ENCODE peak calls at places on chromosomes 1 and 21, in nine cellular contexts. Y is stimulated activated CD4-positive, alpha-beta T cell treated with anti-CD3 and anti-CD28 coated beads, Interleukin-4, amount 100 ng/mL, for 48 hours; B is kidney glomerular epithelial cell; Q is NAMALWA; F is NCI-H69; G is Daoy; A is AG09309; X is mesothelial cell of epicardium; P is stomach. I is an unnamed sample.

GRCh38 chr1:221725683-221726330 is 16.1 kb downstream of the DUSP10 start:
- DNase-seq in Y (no peak), B (peak), Q (no peak), F (no peak), G (no peak), A (no peak), X (no peak), P (no peak), I (no peak)

GRCh38 chr1:180534199-180534598 is 24.6 kb upstream of the OVAAL start:
- DNase-seq in Y (no peak), B (no peak), Q (no peak), F (peak), G (no peak), A (no peak), X (no peak), P (no peak), I (no peak)

GRCh38 chr1:5623399-5623798 is 368.8 kb downstream of the NPHP4 start:
- DNase-seq in Y (no peak), B (no peak), Q (no peak), F (no peak), G (no peak), A (no peak), X (no peak), P (no peak), I (no peak)

GRCh38 chr1:160628799-160629263 is 18.0 kb downstream of the SLAMF1 start:
- DNase-seq in Y (no peak), B (no peak), Q (no peak), F (no peak), G (no peak), A (no peak), X (no peak), P (no peak), I (no peak)

GRCh38 chr1:227470688-227471087 is 92.7 kb upstream of the ZNF678 start:
- DNase-seq in Y (no peak), B (no peak), Q (no peak), F (no peak), G (no peak), A (no peak), X (no peak), P (no peak), I (no peak)

GRCh38 chr1:158999301-159000069 is 10.2 kb upstream of the IFI16 start:
- DNase-seq in Y (no peak), B (peak), Q (no peak), F (no peak), G (peak), A (peak), X (peak), P (no peak), I (no peak)

GRCh38 chr1:200925821-200926220 is 31.1 kb downstream of the INAVA start:
- DNase-seq in Y (no peak), B (no peak), Q (no peak), F (no peak), G (peak), A (no peak), X (no peak), P (no peak), I (no peak)

GRCh38 chr1:5950201-5950895 is 41.9 kb downstream of the NPHP4 start:
- DNase-seq in Y (no peak), B (no peak), Q (no peak), F (no peak), G (no peak), A (no peak), X (no peak), P (no peak), I (no peak)

GRCh38 chr1:223363856-223364684 is at the start of gene SUSD4:
- DNase-seq in Y (peak), B (peak), Q (peak), F (peak), G (peak), A (no peak), X (peak), P (peak), I (peak)

GRCh38 chr1:107184888-107185287 is 44.0 kb downstream of the NTNG1 start:
- DNase-seq in Y (no peak), B (no peak), Q (no peak), F (no peak), G (no peak), A (no peak), X (no peak), P (no peak), I (no peak)

GRCh38 chr1:65674522-65674921 is 118.2 kb upstream of the PDE4B start:
- DNase-seq in Y (no peak), B (no peak), Q (no peak), F (no peak), G (no peak), A (no peak), X (no peak), P (no peak), I (no peak)

GRCh38 chr1:235720544-235720943 is 71.0 kb upstream of the GNG4 start:
- DNase-seq in Y (no peak), B (no peak), Q (no peak), F (peak), G (no peak), A (no peak), X (no peak), P (no peak), I (no peak)

GRCh38 chr1:212600980-212601379 is 7.6 kb upstream of the ATF3 start:
- DNase-seq in Y (no peak), B (no peak), Q (no peak), F (peak), G (peak), A (no peak), X (no peak), P (no peak), I (no peak)

GRCh38 chr1:181251001-181251712 is 162.7 kb downstream of the IER5 start:
- DNase-seq in Y (no peak), B (peak), Q (no peak), F (peak), G (peak), A (peak), X (no peak), P (peak), I (no peak)

GRCh38 chr1:60589046-60589748 is 493.2 kb upstream of the NFIA start:
- DNase-seq in Y (no peak), B (no peak), Q (no peak), F (no peak), G (no peak), A (no peak), X (no peak), P (no peak), I (no peak)

GRCh38 chr1:172320723-172321122 is 99.8 kb upstream of the C1orf105 start:
- DNase-seq in Y (no peak), B (no peak), Q (no peak), F (peak), G (peak), A (peak), X (no peak), P (no peak), I (no peak)

GRCh38 chr1:44505210-44505993 is 100.3 kb downstream of the RNF220 start:
- DNase-seq in Y (no peak), B (no peak), Q (no peak), F (peak), G (no peak), A (no peak), X (no peak), P (peak), I (no peak)

GRCh38 chr1:155942578-155943141 is 1.2 kb downstream of the RXFP4 start:
- DNase-seq in Y (no peak), B (no peak), Q (no peak), F (peak), G (no peak), A (no peak), X (no peak), P (no peak), I (no peak)

GRCh38 chr1:232440325-232441059 is 189.4 kb downstream of the SIPA1L2 start:
- DNase-seq in Y (no peak), B (no peak), Q (no peak), F (no peak), G (peak), A (no peak), X (no peak), P (no peak), I (no peak)

GRCh38 chr1:25425098-25426085 is 4.8 kb upstream of the RHCE start:
- DNase-seq in Y (no peak), B (no peak), Q (no peak), F (no peak), G (no peak), A (no peak), X (no peak), P (peak), I (no peak)

GRCh38 chr21:39932335-39932734 is 65.1 kb downstream of the PCP4 start:
- DNase-seq in Y (no peak), B (no peak), Q (no peak), F (no peak), G (no peak), A (no peak), X (no peak), P (no peak), I (no peak)

GRCh38 chr1:230917284-230918135 is 49.2 kb upstream of the C1orf198 start:
- DNase-seq in Y (peak), B (peak), Q (peak), F (peak), G (peak), A (no peak), X (peak), P (peak), I (peak)

GRCh38 chr21:42569732-42570301 is 56.2 kb downstream of the SLC37A1 start:
- DNase-seq in Y (no peak), B (no peak), Q (no peak), F (no peak), G (no peak), A (no peak), X (no peak), P (peak), I (no peak)

GRCh38 chr1:8031176-8031785 is 5.2 kb upstream of the ERRFI1 start:
- DNase-seq in Y (no peak), B (peak), Q (peak), F (peak), G (no peak), A (no peak), X (no peak), P (no peak), I (no peak)

GRCh38 chr1:47023268-47024137 is at the start of gene CYP4X1:
- DNase-seq in Y (no peak), B (no peak), Q (no peak), F (peak), G (peak), A (no peak), X (peak), P (peak), I (no peak)

GRCh38 chr1:16153999-16154673 is 1.7 kb downstream of the EPHA2 start:
- DNase-seq in Y (no peak), B (no peak), Q (no peak), F (no peak), G (no peak), A (no peak), X (no peak), P (no peak), I (no peak)